ENCODE peak calls at places on chromosomes 11 and 22, in seven cellular contexts. X is ovary, J is suprapubic skin, O is NB4, P is endothelial cell of umbilical vein, D is right lobe of liver, Y is body of pancreas. T is an unnamed sample.

GRCh38 chr11:119363874-119364590 is 17.5 kb downstream of the USP2 start:
- DNase-seq in D (peak; percentile 85), J (peak; percentile 67), O (no peak), Y (peak; percentile 64), X (peak; percentile 78), P (peak; percentile 39), T (peak; percentile 53)

GRCh38 chr11:61972112-61972795 is 4.8 kb upstream of the FTH1 start:
- DNase-seq in P (no peak), D (no peak), J (no peak), O (peak; percentile 61), X (no peak), Y (no peak), T (no peak)

GRCh38 chr11:15523576-15523975 is 408.9 kb downstream of the INSC start:
- DNase-seq in X (no peak), O (no peak), P (no peak), D (no peak), J (no peak), Y (no peak), T (no peak)

GRCh38 chr11:63558459-63559157 is 4.6 kb downstream of the PLAAT2 start:
- DNase-seq in X (no peak), Y (no peak), D (no peak), O (no peak), J (no peak), P (no peak), T (no peak)

GRCh38 chr11:47992959-47993820 is 12.8 kb downstream of the PTPRJ start:
- DNase-seq in X (no peak), D (peak; percentile 19), J (no peak), Y (no peak), P (peak; percentile 22), O (peak; percentile 65), T (no peak)

GRCh38 chr11:80285076-80285790 is 844.4 kb upstream of the TENM4 start:
- DNase-seq in O (no peak), X (no peak), J (no peak), Y (no peak), D (no peak), P (no peak), T (no peak)

GRCh38 chr11:108886608-108887007 is 221.7 kb downstream of the DDX10 start:
- DNase-seq in D (no peak), Y (no peak), X (no peak), O (no peak), J (no peak), P (peak; percentile 70), T (no peak)

GRCh38 chr22:19178659-19179471 is at the start of gene SLC25A1:
- DNase-seq in Y (peak; percentile 94), P (peak; percentile 88), J (peak; percentile 91), O (peak; percentile 88), X (peak; percentile 95), D (peak; percentile 96), T (peak; percentile 91)

GRCh38 chr11:95415837-95416288 is 184.9 kb upstream of the SESN3 start:
- DNase-seq in O (no peak), P (no peak), Y (no peak), X (no peak), D (no peak), J (no peak), T (no peak)

GRCh38 chr11:12150831-12151382 is 40.5 kb downstream of the MICAL2 start:
- DNase-seq in X (no peak), O (peak; percentile 72), P (no peak), Y (no peak), D (no peak), J (peak; percentile 8), T (no peak)

GRCh38 chr22:22691055-22691454 is 46.6 kb downstream of the GGTLC2 start:
- DNase-seq in O (no peak), P (no peak), J (no peak), D (no peak), Y (no peak), X (no peak), T (no peak)

GRCh38 chr11:45180158-45180887 is 33.9 kb downstream of the PRDM11 start:
- DNase-seq in J (no peak), P (peak; percentile 40), O (peak; percentile 82), D (no peak), Y (peak; percentile 72), X (peak; percentile 74), T (peak; percentile 58)

GRCh38 chr11:131839326-131839725 is 468.9 kb downstream of the NTM start:
- DNase-seq in J (no peak), X (no peak), D (no peak), P (peak; percentile 51), Y (no peak), O (no peak), T (no peak)

GRCh38 chr11:77029829-77030228 is 4.4 kb upstream of the B3GNT6 start:
- DNase-seq in O (no peak), J (no peak), P (no peak), X (no peak), Y (no peak), D (no peak), T (no peak)

GRCh38 chr11:121466063-121466794 is 13.5 kb upstream of the SORL1-AS1 start:
- DNase-seq in J (peak; percentile 92), O (peak; percentile 73), Y (peak; percentile 91), D (peak; percentile 80), P (no peak), X (peak; percentile 91), T (peak; percentile 95)

GRCh38 chr11:46210856-46211255 is 66.6 kb upstream of the CREB3L1 start:
- DNase-seq in J (no peak), O (no peak), P (no peak), X (no peak), Y (no peak), D (no peak), T (no peak)

GRCh38 chr11:61162092-61162935 is 1.1 kb upstream of the VPS37C start:
- DNase-seq in O (peak; percentile 58), Y (peak; percentile 75), P (peak; percentile 32), J (peak; percentile 42), X (no peak), D (no peak), T (no peak)

GRCh38 chr22:44329179-44329796 is 16.5 kb upstream of the SHISAL1 start:
- DNase-seq in Y (no peak), X (no peak), O (peak; percentile 63), D (no peak), J (no peak), P (no peak), T (no peak)

GRCh38 chr22:37661160-37661924 is 2.8 kb downstream of the PDXP start:
- DNase-seq in Y (peak; percentile 34), X (no peak), D (no peak), J (no peak), O (peak; percentile 47), P (no peak), T (no peak)

GRCh38 chr22:21951931-21952465 is 650 bp downstream of the PPM1F start:
- DNase-seq in O (peak; percentile 63), J (no peak), Y (peak; percentile 51), P (peak; percentile 51), D (peak; percentile 70), X (peak; percentile 46), T (no peak)

GRCh38 chr22:20531404-20532181 is 24.2 kb downstream of the MED15 start:
- DNase-seq in J (no peak), P (peak; percentile 64), Y (no peak), D (peak; percentile 43), O (no peak), X (no peak), T (peak; percentile 43)

GRCh38 chr11:695606-696381 is at the start of gene TMEM80:
- DNase-seq in O (peak; percentile 98), P (peak; percentile 97), X (peak; percentile 100), J (peak; percentile 100), Y (peak; percentile 99), D (peak; percentile 99), T (peak; percentile 99)
- TF ChIP-seq POLR2A in O (peak; percentile 64), P (peak; percentile 91), X (peak; percentile 41), J (peak; percentile 62), Y (peak; percentile 36), D (peak; percentile 83), T (peak; percentile 51)

GRCh38 chr11:1237128-1237580 is 14.3 kb downstream of the MUC5B start:
- DNase-seq in Y (no peak), D (peak; percentile 51), X (no peak), O (no peak), J (no peak), P (no peak), T (no peak)
- TF ChIP-seq POLR2A in Y (no peak), D (no peak), X (no peak), O (no peak), J (no peak), P (no peak), T (no peak)

DNA sequence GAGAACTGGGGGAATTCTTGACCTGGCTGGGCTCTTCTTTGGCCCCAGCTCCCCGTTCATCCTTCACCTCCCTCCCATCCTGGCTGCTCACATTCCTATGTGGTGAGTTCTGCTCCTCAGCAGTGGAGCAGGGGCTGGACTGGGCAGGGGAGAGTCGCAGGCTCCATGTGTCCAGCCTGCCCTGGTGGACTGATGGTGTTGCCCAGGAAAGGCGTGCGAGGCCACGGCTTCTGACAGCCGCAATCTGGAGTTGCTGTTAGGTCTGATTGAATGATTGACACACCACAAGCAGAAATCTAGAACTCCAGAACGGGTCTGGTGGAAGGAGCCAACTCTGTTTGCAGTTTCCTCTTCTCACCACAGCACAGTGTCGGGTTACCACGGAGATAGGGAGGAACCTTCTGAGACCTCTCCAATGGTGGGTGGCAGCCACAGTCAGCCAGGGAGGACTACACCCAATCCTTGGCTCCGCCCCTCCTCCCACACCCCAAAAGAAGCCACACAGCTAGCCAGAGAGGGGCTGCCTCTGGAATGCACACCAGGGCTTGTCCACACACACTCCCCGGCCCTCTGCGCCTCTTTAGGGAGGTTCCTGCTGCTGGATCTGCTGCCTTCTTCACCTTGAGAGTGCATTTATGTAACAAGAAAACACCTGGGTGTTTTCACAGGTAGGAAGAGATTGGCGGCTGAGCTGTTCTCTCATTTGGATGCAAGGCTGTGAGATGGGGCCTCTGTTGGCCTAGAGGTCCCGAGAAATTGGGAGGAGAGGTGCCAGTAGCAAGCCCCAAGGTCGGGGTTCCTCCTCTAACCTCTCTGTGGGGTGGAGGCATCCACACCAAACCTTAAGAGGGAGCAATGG is 56.4 kb upstream of the CD44 start:
- DNase-seq in D (peak; percentile 59), X (no peak), Y (peak; percentile 80), O (peak; percentile 93), J (peak; percentile 91), P (no peak), T (peak; percentile 60)
- TF ChIP-seq POLR2A in D (no peak), X (no peak), Y (no peak), O (no peak), J (no peak), P (no peak), T (no peak)

GRCh38 chr11:27933992-27934829 is 173.7 kb downstream of the KIF18A start:
- DNase-seq in Y (no peak), O (no peak), D (no peak), X (no peak), J (no peak), P (peak; percentile 48), T (peak; percentile 14)
- TF ChIP-seq POLR2A in Y (no peak), O (no peak), D (no peak), X (no peak), J (no peak), P (no peak), T (no peak)

DNA sequence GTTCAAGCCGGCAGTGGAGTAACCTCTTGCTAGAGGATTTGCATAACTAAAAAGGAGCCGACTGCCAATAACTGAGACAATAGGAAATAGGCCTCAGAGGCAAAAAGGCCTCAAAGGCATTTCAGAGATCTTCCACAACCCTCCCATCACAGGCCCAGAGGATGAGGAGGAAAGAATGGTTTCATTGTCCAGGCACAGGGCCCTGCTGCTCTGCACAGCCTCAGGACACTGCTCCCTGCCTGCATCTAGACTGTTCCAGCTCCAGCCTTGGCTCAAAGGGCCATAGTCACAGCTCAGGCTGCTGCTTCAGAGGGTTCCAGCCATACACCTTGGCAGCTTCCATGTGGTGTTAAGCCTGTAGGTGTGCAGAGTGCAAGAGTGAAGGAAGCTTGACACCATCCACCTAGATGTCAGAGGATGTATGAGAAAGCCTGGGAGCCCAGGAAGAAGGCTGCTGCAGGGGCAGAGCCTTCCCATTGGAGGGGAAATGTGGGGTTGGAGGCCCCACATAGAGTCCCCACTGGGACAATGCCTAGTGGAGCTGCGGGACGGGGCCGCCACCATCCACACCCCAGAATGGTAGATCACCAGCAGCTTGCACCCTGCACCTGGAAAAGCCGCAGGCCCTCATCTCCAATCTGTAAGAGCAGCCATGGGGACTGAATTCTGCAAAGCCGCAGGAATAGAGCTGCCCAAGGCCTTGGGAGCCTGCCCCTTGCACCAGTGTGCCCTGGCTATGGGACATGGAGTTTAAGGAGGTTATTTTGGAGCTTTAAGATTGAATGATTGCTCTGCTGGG is 8.2 kb upstream of the LRP5 start:
- DNase-seq in Y (no peak), P (no peak), X (no peak), D (peak; percentile 40), J (no peak), O (no peak), T (no peak)
- TF ChIP-seq POLR2A in Y (no peak), P (no peak), X (no peak), D (no peak), J (no peak), O (no peak), T (no peak)